ENCODE peak calls at places on chromosomes 16 and 17, in four cellular contexts. Q is mammary epithelial cell, X is NCI-H1092, F is adipocyte. M is an unnamed sample.

GRCh38 chr17:32259596-32259995 is 6.0 kb upstream of the RHBDL3 start:
- DNase-seq in Q (no peak), X (no peak), F (peak), M (peak)

GRCh38 chr17:41705271-41705991 is 6.7 kb upstream of the GAST start:
- DNase-seq in Q (no peak), X (no peak), F (peak), M (no peak)

GRCh38 chr17:50564916-50565315 is 4.4 kb downstream of the CACNA1G start:
- DNase-seq in Q (peak), X (no peak), F (peak), M (peak)

GRCh38 chr16:12673466-12673865 is 130.2 kb downstream of the CPPED1 start:
- DNase-seq in Q (no peak), X (no peak), F (no peak), M (no peak)

GRCh38 chr17:327296-327695 is 25.3 kb downstream of the RPH3AL start:
- DNase-seq in Q (no peak), X (no peak), F (no peak), M (no peak)

GRCh38 chr16:67428146-67428731 is 2.7 kb upstream of the HSD11B2 start:
- DNase-seq in Q (peak), X (peak), F (peak), M (peak)

GRCh38 chr16:57667069-57667525 is 1.0 kb upstream of the ADGRG3 start:
- DNase-seq in Q (no peak), X (no peak), F (no peak), M (no peak)

GRCh38 chr16:89366561-89367537 is 123.5 kb downstream of the ANKRD11 start:
- DNase-seq in Q (peak), X (no peak), F (no peak), M (peak)

GRCh38 chr16:70747703-70748631 is 53.0 kb downstream of the VAC14 start:
- DNase-seq in Q (no peak), X (no peak), F (no peak), M (peak)

GRCh38 chr17:73924083-73924482 is 279.4 kb upstream of the RPL38 start:
- DNase-seq in Q (no peak), X (no peak), F (no peak), M (no peak)

GRCh38 chr16:50313596-50314483 is 47.5 kb downstream of the ADCY7 start:
- DNase-seq in Q (no peak), X (no peak), F (no peak), M (peak)

GRCh38 chr16:55505333-55506015 is 3.4 kb upstream of the LPCAT2 start:
- DNase-seq in Q (no peak), X (no peak), F (no peak), M (no peak)

GRCh38 chr16:8660841-8661301 is 13.5 kb upstream of the ABAT start:
- DNase-seq in Q (peak), X (peak), F (peak), M (peak)

GRCh38 chr17:27646232-27646631 is 15.2 kb downstream of the LGALS9 start:
- DNase-seq in Q (no peak), X (no peak), F (no peak), M (no peak)

GRCh38 chr16:63241476-63241875 is 1205.2 kb upstream of the CDH8 start:
- DNase-seq in Q (no peak), X (no peak), F (no peak), M (no peak)

GRCh38 chr17:31499771-31500554 is 108.5 kb downstream of the RAB11FIP4 start:
- DNase-seq in Q (peak), X (no peak), F (peak), M (peak)

GRCh38 chr17:74430706-74431567 is 951 bp upstream of the GPRC5C start:
- DNase-seq in Q (peak), X (peak), F (peak), M (peak)

GRCh38 chr16:27839419-27839818 is 224.1 kb downstream of the GSG1L start:
- DNase-seq in Q (peak), X (no peak), F (no peak), M (peak)

GRCh38 chr16:61715392-61715791 is 320.8 kb downstream of the CDH8 start:
- DNase-seq in Q (no peak), X (no peak), F (no peak), M (no peak)

GRCh38 chr17:32498362-32498761 is 11.6 kb downstream of the CDK5R1 start:
- DNase-seq in Q (no peak), X (peak), F (no peak), M (no peak)

GRCh38 chr17:66655461-66655860 is 179.5 kb upstream of the CACNG5 start:
- DNase-seq in Q (no peak), X (no peak), F (no peak), M (no peak)

M was measured in epithelial cell of esophagus.